ENCODE peak calls at places on chromosomes 5 and 9, in five cellular contexts. K is fibroblast of mammary gland; Q is H9; A is mammary epithelial cell; O is CD4-positive, alpha-beta T cell. J is an unnamed sample.
A peak's percentile ranks its signal among the peaks of the same experiment; 100 is the strongest.

GRCh38 chr5:29896651-29897050 is 1296.8 kb upstream of the CDH6 start:
- DNase-seq in A (no peak), K (no peak), O (no peak), Q (no peak), J (no peak)

GRCh38 chr5:63247651-63248050 is 669.0 kb downstream of the LRRC70 start:
- DNase-seq in K (peak; percentile 23), O (no peak), A (no peak), Q (no peak), J (no peak)

GRCh38 chr9:117028103-117028858 is 341.2 kb downstream of the TRIM32 start:
- DNase-seq in A (no peak), O (no peak), K (no peak), Q (no peak), J (no peak)

GRCh38 chr5:94830520-94830919 is 212.1 kb downstream of the SLF1 start:
- DNase-seq in Q (no peak), O (no peak), A (peak; percentile 5), K (peak; percentile 32), J (no peak)

GRCh38 chr9:125189011-125189360 is 617 bp downstream of the PPP6C start:
- DNase-seq in A (peak; percentile 9), O (peak; percentile 19), Q (peak; percentile 32), K (no peak), J (peak; percentile 45)

GRCh38 chr9:127944586-127945218 is 7.0 kb upstream of the DPM2 start:
- DNase-seq in O (no peak), A (no peak), Q (no peak), K (no peak), J (no peak)

GRCh38 chr5:133048993-133049725 is 2.7 kb upstream of the HSPA4 start:
- DNase-seq in A (no peak), O (no peak), Q (no peak), K (no peak), J (no peak)

GRCh38 chr9:126471084-126471611 is 142.6 kb upstream of the LMX1B start:
- DNase-seq in Q (no peak), A (no peak), O (peak; percentile 66), K (peak; percentile 10), J (no peak)

GRCh38 chr5:73591102-73591695 is 25.7 kb downstream of the UTP15 start:
- DNase-seq in O (no peak), Q (no peak), K (peak; percentile 95), A (peak; percentile 69), J (peak; percentile 74)

GRCh38 chr9:92186631-92187030 is 71.4 kb upstream of the SPTLC1 start:
- DNase-seq in A (no peak), Q (no peak), K (no peak), O (no peak), J (no peak)

GRCh38 chr5:41118177-41118576 is 47.0 kb upstream of the MROH2B start:
- DNase-seq in K (no peak), Q (no peak), O (no peak), A (no peak), J (no peak)

GRCh38 chr5:180785151-180785781 is 17.3 kb downstream of the MGAT1 start:
- DNase-seq in K (peak; percentile 71), A (no peak), O (no peak), Q (no peak), J (no peak)

GRCh38 chr9:109440117-109440515 is 58.0 kb downstream of the PTPN3 start:
- DNase-seq in Q (no peak), O (no peak), K (no peak), A (no peak), J (no peak)

GRCh38 chr5:148912146-148912545 is 85.7 kb downstream of the ADRB2 start:
- DNase-seq in Q (no peak), O (no peak), A (peak; percentile 15), K (no peak), J (no peak)

GRCh38 chr5:106894964-106895363 is 775.8 kb downstream of the EFNA5 start:
- DNase-seq in Q (no peak), O (no peak), K (peak; percentile 5), A (peak; percentile 30), J (no peak)

GRCh38 chr5:7393921-7394799 is 1.8 kb upstream of the ADCY2 start:
- DNase-seq in A (no peak), K (no peak), Q (peak; percentile 56), O (no peak), J (no peak)

GRCh38 chr5:82815871-82816270 is 261.3 kb downstream of the TMEM167A start:
- DNase-seq in K (peak; percentile 25), Q (no peak), O (no peak), A (no peak), J (no peak)

GRCh38 chr9:95808001-95808400 is 67.5 kb upstream of the ERCC6L2 start:
- DNase-seq in O (no peak), K (no peak), A (no peak), Q (no peak), J (no peak)

GRCh38 chr5:14105717-14106435 is 37.3 kb upstream of the TRIO start:
- DNase-seq in Q (no peak), K (peak; percentile 87), A (peak; percentile 92), O (no peak), J (no peak)

GRCh38 chr5:165321912-165322311 is 1816.5 kb downstream of the MAT2B start:
- DNase-seq in O (no peak), A (peak; percentile 84), Q (no peak), K (peak; percentile 83), J (no peak)

GRCh38 chr5:9166202-9167147 is 379.4 kb downstream of the SEMA5A start:
- DNase-seq in O (no peak), Q (no peak), A (no peak), K (no peak), J (no peak)

GRCh38 chr9:21873540-21874221 is 71.2 kb downstream of the MTAP start:
- DNase-seq in Q (no peak), A (peak; percentile 32), K (peak; percentile 40), O (no peak), J (no peak)

GRCh38 chr5:159021360-159022177 is 78.1 kb downstream of the EBF1 start:
- DNase-seq in Q (no peak), O (no peak), A (no peak), K (peak; percentile 79), J (no peak)

GRCh38 chr9:114049453-114050225 is 28.5 kb downstream of the AMBP start:
- DNase-seq in O (no peak), A (no peak), Q (peak; percentile 18), K (no peak), J (no peak)

GRCh38 chr5:107496466-107496865 is 174.3 kb downstream of the EFNA5 start:
- DNase-seq in K (no peak), O (no peak), A (no peak), Q (no peak), J (no peak)

GRCh38 chr5:99061711-99062110 is 132.9 kb upstream of the CHD1 start:
- DNase-seq in Q (no peak), K (peak; percentile 88), O (no peak), A (peak; percentile 74), J (no peak)

GRCh38 chr9:91740713-91741112 is 209.3 kb downstream of the ROR2 start:
- DNase-seq in Q (no peak), O (no peak), K (peak; percentile 81), A (no peak), J (no peak)

GRCh38 chr5:136308396-136308795 is 56.9 kb downstream of the TRPC7 start:
- DNase-seq in O (no peak), K (no peak), A (no peak), Q (peak; percentile 50), J (no peak)
- TF ChIP-seq CTCF in O (no peak), K (no peak), A (peak; percentile 27), Q (peak; percentile 49), J (no peak)

DNA sequence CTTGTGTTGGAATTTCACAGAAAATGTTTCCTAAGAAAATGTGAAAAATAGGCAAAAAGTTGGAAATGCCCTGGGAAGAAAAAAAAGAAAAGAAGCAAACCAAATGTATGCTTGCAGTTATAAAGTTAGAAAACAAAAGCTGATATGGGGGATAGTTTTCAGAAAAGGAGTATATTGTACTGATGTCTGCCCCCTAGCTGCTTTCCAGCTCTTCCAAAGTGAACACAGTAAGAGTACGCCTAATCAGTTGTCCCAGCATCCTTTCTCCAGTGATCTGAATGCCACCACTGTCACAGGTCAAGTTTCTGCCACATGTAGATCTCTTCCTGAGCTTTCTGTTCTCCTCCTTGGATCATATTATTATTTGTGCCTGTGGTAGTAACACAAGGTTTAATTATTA is 5.8 kb downstream of the TYRP1 start:
- DNase-seq in Q (no peak), A (no peak), K (no peak), O (no peak), J (no peak)
- TF ChIP-seq CTCF in Q (no peak), A (peak; percentile 21), K (peak; percentile 33), O (no peak), J (no peak)

GRCh38 chr9:33782395-33783152 is 12.8 kb upstream of the PRSS3 start:
- DNase-seq in O (no peak), K (peak; percentile 59), A (no peak), Q (no peak), J (no peak)

GRCh38 chr9:33785914-33786313 is 9.4 kb upstream of the PRSS3 start:
- DNase-seq in O (no peak), A (no peak), Q (no peak), K (peak; percentile 36), J (no peak)

GRCh38 chr9:33791117-33791516 is 4.2 kb upstream of the PRSS3 start:
- DNase-seq in O (no peak), Q (no peak), A (peak; percentile 70), K (peak; percentile 84), J (no peak)

DNA sequence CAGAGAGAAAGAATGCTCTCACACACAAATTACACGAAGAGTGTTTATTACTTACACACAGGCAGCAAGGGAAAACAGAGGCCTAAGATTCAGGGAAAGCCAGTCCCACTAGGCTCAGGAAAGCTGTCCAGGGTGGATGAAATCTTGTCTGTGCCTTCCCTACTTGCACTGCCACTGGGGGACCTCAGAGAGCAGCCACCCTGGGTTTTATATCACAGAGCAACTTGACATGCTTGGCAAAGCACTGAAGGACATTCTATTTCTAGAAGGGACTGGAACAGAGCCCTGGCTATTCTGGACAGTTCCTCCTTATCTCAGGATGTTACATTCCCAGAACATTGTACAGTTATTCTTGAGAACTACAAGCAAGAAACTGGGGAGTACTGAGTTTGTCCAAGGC is 7.5 kb upstream of the PRSS3 start:
- DNase-seq in O (no peak), A (no peak), Q (no peak), K (no peak), J (no peak)
- TF ChIP-seq CTCF in O (no peak), A (no peak), Q (peak; percentile 42), K (no peak), J (no peak)

GRCh38 chr5:57488308-57488955 is 5.8 kb upstream of the ACTBL2 start:
- DNase-seq in A (peak; percentile 33), O (no peak), Q (no peak), K (peak; percentile 89), J (no peak)
- TF ChIP-seq CTCF in A (no peak), O (no peak), Q (no peak), K (no peak), J (no peak)

GRCh38 chr9:98806394-98807069 is 938 bp upstream of the GALNT12 start:
- DNase-seq in A (no peak), O (no peak), Q (no peak), K (peak; percentile 59), J (no peak)
- TF ChIP-seq CTCF in A (peak; percentile 37), O (no peak), Q (no peak), K (peak; percentile 44), J (no peak)

DNA sequence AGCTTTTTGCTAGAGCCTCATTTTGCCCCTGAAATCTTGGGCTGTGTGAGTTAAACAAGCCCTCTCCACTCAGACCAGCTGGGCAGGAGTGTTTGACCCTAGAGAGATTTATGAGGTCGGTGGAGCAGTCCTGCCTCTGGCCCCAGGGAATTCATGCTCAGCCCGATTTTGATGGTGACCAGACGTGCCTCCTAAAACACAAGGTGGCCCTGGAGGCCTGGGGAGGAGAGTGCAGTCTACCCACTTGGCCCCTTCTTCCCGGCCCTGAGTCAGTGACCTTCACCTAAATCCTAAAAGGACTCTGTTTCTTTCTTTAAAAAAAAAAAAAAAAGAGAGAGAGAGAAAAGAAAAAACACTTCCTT is 86.6 kb upstream of the SAP30L start:
- DNase-seq in A (no peak), K (no peak), O (no peak), Q (no peak), J (no peak)
- TF ChIP-seq CTCF in A (no peak), K (no peak), O (no peak), Q (no peak), J (no peak)